ENCODE peak calls at places on chromosomes 11 and 22, in six cellular contexts. M is mesendoderm, Z is aorta, V is prostate gland, L is astrocyte, W is upper lobe of right lung. C is an unnamed sample.
A peak's percentile ranks its signal among the peaks of the same experiment; 100 is the strongest.

GRCh38 chr11:9525116-9525515 is 48.4 kb upstream of the WEE1 start:
- DNase-seq in M (no peak), Z (no peak), V (no peak), L (no peak), W (no peak), C (no peak)

GRCh38 chr11:72242141-72242540 is 1.8 kb downstream of the PHOX2A start:
- DNase-seq in M (no peak), Z (no peak), V (no peak), L (no peak), W (no peak), C (no peak)

GRCh38 chr11:132349806-132350733 is 979.7 kb downstream of the NTM start:
- DNase-seq in M (no peak), Z (no peak), V (no peak), L (peak; percentile 65), W (no peak), C (no peak)

GRCh38 chr11:47305734-47306483 is 36.0 kb downstream of the MADD start:
- DNase-seq in M (no peak), Z (peak; percentile 75), V (peak; percentile 35), L (no peak), W (no peak), C (no peak)

GRCh38 chr11:17563248-17563647 is 16.2 kb downstream of the OTOG start:
- DNase-seq in M (peak; percentile 75), Z (no peak), V (no peak), L (no peak), W (no peak), C (peak; percentile 27)

GRCh38 chr11:2797741-2798361 is 87.7 kb downstream of the CDKN1C start:
- DNase-seq in M (no peak), Z (no peak), V (no peak), L (no peak), W (peak; percentile 59), C (peak; percentile 54)

GRCh38 chr11:122192634-122193245 is 76.7 kb upstream of the BLID start:
- DNase-seq in M (no peak), Z (no peak), V (no peak), L (peak; percentile 72), W (no peak), C (no peak)

GRCh38 chr11:58006940-58007339 is 16.7 kb upstream of the OR9Q1 start:
- DNase-seq in M (no peak), Z (no peak), V (no peak), L (peak; percentile 29), W (no peak), C (no peak)

GRCh38 chr11:61511383-61511782 is 2.8 kb downstream of the LRRC10B start:
- DNase-seq in M (no peak), Z (no peak), V (no peak), L (no peak), W (no peak), C (no peak)

GRCh38 chr11:132056689-132057088 is 686.3 kb downstream of the NTM start:
- DNase-seq in M (no peak), Z (peak; percentile 61), V (no peak), L (peak; percentile 95), W (no peak), C (no peak)

GRCh38 chr11:46410021-46410420 is 18.4 kb upstream of the CHRM4 start:
- DNase-seq in M (peak; percentile 72), Z (no peak), V (no peak), L (no peak), W (peak; percentile 27), C (no peak)

GRCh38 chr11:22792497-22792896 is 37.1 kb downstream of the SVIP start:
- DNase-seq in M (peak; percentile 13), Z (no peak), V (no peak), L (peak; percentile 73), W (no peak), C (no peak)

GRCh38 chr22:46001426-46002106 is 24.6 kb upstream of the WNT7B start:
- DNase-seq in M (no peak), Z (no peak), V (no peak), L (no peak), W (peak; percentile 65), C (peak; percentile 62)

GRCh38 chr11:110425751-110426545 is 3.8 kb upstream of the FDX1 start:
- DNase-seq in M (no peak), Z (no peak), V (no peak), L (peak; percentile 78), W (no peak), C (no peak)

GRCh38 chr11:28657378-28658030 is 549.3 kb downstream of the METTL15 start:
- DNase-seq in M (no peak), Z (no peak), V (no peak), L (peak; percentile 45), W (no peak), C (no peak)

GRCh38 chr11:110883266-110883665 is 171.0 kb upstream of the ARHGAP20 start:
- DNase-seq in M (no peak), Z (no peak), V (no peak), L (no peak), W (no peak), C (no peak)

GRCh38 chr22:47260551-47260950 is 498.1 kb downstream of the TBC1D22A start:
- DNase-seq in M (no peak), Z (no peak), V (no peak), L (no peak), W (no peak), C (no peak)

GRCh38 chr11:1146311-1146864 is 11.4 kb upstream of the MUC5AC start:
- DNase-seq in M (no peak), Z (no peak), V (no peak), L (no peak), W (peak; percentile 57), C (no peak)

GRCh38 chr11:72493426-72494108 is 59.2 kb upstream of the CLPB start:
- DNase-seq in M (no peak), Z (no peak), V (no peak), L (peak; percentile 37), W (no peak), C (no peak)

DNA sequence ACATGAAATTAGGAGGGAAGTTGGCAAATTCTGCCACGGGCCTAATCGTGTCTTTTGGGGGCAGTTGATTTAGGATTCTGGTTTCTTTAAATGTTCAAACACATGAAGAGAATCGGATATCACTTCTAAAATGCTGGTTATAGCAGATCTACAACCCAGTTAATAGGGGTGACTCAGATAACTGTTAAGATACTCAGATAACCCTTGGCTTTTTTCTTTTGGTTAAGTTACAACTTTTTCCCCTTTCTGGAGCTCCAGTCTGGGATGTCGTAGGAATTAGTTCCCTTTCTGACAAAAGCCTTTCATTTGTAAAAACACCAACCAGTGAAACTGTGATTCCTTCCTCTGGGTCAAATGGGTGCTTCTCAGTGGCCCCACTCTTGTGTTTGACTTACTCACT is 976 bp downstream of the DEPDC7 start:
- DNase-seq in M (no peak), Z (no peak), V (no peak), L (no peak), W (no peak), C (no peak)
- H3K4me3 ChIP-seq in M (no peak overlapping the region), Z (peak overlapping the region; percentile 44), V (peak overlapping the region; percentile 40), L (peak overlapping the region; percentile 68), W (peak overlapping the region; percentile 48), C (peak overlapping the region; percentile 56)

GRCh38 chr11:112785104-112785503 is 176.1 kb upstream of the NCAM1 start:
- DNase-seq in M (peak; percentile 56), Z (no peak), V (no peak), L (peak; percentile 80), W (no peak), C (no peak)

GRCh38 chr11:112786196-112786595 is 175.0 kb upstream of the NCAM1 start:
- DNase-seq in M (no peak), Z (no peak), V (no peak), L (no peak), W (no peak), C (no peak)

GRCh38 chr11:112783945-112784322 is 177.3 kb upstream of the NCAM1 start:
- DNase-seq in M (no peak), Z (no peak), V (no peak), L (peak; percentile 74), W (no peak), C (no peak)

GRCh38 chr11:112785717-112786116 is 175.5 kb upstream of the NCAM1 start:
- DNase-seq in M (no peak), Z (peak; percentile 69), V (no peak), L (peak; percentile 84), W (no peak), C (no peak)

DNA sequence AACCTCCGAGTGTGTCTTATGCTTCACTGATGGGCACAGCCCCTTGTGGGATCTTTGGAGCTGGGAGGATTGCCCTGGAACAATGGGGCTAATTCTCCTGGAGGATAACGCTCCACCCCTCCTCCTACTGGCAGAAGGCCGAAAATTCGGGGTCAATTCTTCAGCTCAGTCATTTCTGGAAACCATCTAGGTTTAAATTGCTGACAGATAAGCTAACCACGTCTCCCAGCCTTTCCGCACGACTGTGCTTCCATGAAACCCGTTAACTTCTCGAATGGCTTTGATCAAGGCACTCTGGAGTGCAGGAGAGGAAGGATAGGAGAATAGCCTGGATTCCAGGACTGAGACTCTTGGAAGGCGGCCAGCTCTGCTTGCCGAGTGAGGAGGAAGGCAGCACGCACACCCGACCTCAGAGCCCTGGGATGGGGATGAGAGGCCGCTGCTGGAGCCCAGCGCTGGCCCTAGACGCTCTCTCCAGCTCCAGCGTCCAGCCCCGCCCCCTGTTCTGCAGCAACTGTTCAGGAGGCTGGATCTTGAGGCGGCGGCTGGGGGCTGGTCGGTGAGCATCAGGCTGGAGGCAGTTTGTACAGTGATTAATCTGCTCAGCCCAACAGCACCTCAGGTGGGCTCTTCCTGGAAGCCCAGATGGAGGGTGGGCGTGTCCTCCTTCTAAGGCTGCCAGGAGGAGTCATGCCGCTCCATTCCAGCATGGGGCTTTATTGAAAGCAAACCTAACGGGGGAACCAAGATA is 176.7 kb upstream of the NCAM1 start:
- DNase-seq in M (peak; percentile 31), Z (peak; percentile 87), V (peak; percentile 22), L (peak; percentile 94), W (no peak), C (no peak)
- H3K27ac ChIP-seq in M (no peak overlapping the region), Z (peak overlapping the region; percentile 81), V (no peak overlapping the region), L (peak overlapping the region; percentile 63), W (no peak overlapping the region), C (no peak overlapping the region)

DNA sequence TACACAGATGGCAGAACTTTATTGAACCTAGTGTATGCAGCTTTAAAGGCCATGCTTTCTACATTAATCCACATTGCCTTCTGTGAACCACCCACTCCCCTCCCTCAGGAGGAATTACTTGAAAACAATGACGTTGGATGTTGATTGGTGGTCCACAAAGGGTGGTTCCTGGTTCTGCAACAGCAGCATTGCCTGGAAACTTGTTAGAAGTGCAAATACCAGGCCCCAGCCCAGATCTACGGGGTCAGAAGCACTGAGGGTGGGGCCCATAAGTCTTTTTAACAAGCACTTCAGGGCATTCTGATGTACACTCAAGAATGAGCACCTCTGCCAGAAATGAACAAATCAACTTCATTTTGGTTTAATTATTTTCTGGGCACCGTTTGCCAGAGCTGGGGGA is 91.0 kb downstream of the ISX start:
- DNase-seq in M (no peak), Z (no peak), V (no peak), L (no peak), W (peak; percentile 45), C (no peak)
- H3K4me3 ChIP-seq in M (no peak overlapping the region), Z (no peak overlapping the region), V (no peak overlapping the region), L (no peak overlapping the region), W (no peak overlapping the region), C (no peak overlapping the region)

DNA sequence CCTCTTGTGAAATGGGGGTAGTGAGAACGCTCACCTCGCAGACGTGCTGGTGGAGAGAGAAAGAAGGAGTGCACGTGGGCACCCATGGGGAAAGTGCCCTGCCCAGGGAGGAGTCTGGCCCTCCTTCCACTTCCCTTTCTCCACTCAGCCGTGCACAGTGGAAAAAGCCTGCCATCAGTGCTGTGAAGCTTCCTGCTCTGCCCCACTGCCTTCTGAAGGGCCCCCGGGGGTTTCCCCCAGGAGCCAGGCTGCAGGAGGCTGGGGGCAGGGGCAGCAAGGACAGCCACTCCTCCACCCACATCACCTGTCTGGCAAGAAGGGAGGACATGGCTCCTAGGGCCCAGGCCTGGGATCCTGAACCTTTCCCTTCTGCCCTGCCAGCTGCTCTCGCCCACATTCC is 7.6 kb downstream of the TP53I11 start:
- DNase-seq in M (no peak), Z (peak; percentile 73), V (no peak), L (no peak), W (peak; percentile 71), C (no peak)
- H3K27ac ChIP-seq in M (no peak overlapping the region), Z (no peak overlapping the region), V (no peak overlapping the region), L (no peak overlapping the region), W (no peak overlapping the region), C (no peak overlapping the region)

GRCh38 chr11:130449246-130449990 is 973 bp downstream of the ADAMTS15 start:
- DNase-seq in M (no peak), Z (no peak), V (no peak), L (no peak), W (peak; percentile 69), C (no peak)
- H3K4me3 ChIP-seq in M (peak overlapping the region; percentile 32), Z (peak overlapping the region; percentile 52), V (peak overlapping the region; percentile 41), L (peak overlapping the region; percentile 67), W (peak overlapping the region; percentile 62), C (peak overlapping the region; percentile 37)